ENCODE peak calls at places on chromosomes 6 and 20, in four cellular contexts. Q is Peyer's patch, I is tibial artery, M is A673. J is an unnamed sample.
A peak's percentile ranks its signal among the peaks of the same experiment; 100 is the strongest.

GRCh38 chr6:111606620-111607115 is 990 bp upstream of the TRAF3IP2 start:
- DNase-seq in Q (no peak), I (no peak), M (no peak), J (no peak)

GRCh38 chr20:32227744-32228688 is 20.3 kb downstream of the POFUT1 start:
- DNase-seq in Q (peak; percentile 78), I (no peak), M (no peak), J (no peak)

GRCh38 chr20:34058831-34059230 is 53.2 kb downstream of the EIF2S2 start:
- DNase-seq in Q (no peak), I (no peak), M (peak; percentile 39), J (no peak)

GRCh38 chr20:41316602-41317535 is 662 bp downstream of the ZHX3 start:
- DNase-seq in Q (peak; percentile 85), I (peak; percentile 86), M (peak; percentile 65), J (peak; percentile 87)

GRCh38 chr6:49541210-49541724 is 9.2 kb upstream of the C6orf141 start:
- DNase-seq in Q (no peak), I (no peak), M (peak; percentile 98), J (no peak)

GRCh38 chr6:26554669-26555504 is 16.7 kb downstream of the HMGN4 start:
- DNase-seq in Q (no peak), I (no peak), M (peak; percentile 86), J (no peak)

GRCh38 chr6:138537090-138537489 is 37.8 kb upstream of the NHSL1 start:
- DNase-seq in Q (no peak), I (no peak), M (no peak), J (no peak)

GRCh38 chr6:4776967-4777925 is 1.0 kb downstream of the CDYL start:
- DNase-seq in Q (no peak), I (no peak), M (peak; percentile 35), J (no peak)

GRCh38 chr6:116557863-116558262 is 4.3 kb downstream of the CALHM4 start:
- DNase-seq in Q (no peak), I (no peak), M (peak; percentile 90), J (no peak)

GRCh38 chr6:33632603-33633039 is 11.5 kb downstream of the ITPR3 start:
- DNase-seq in Q (peak; percentile 83), I (no peak), M (peak; percentile 71), J (peak; percentile 81)

GRCh38 chr6:128826606-128827005 is 56.3 kb upstream of the LAMA2 start:
- DNase-seq in Q (no peak), I (no peak), M (no peak), J (no peak)

GRCh38 chr6:160035241-160035640 is 66.4 kb downstream of the IGF2R start:
- DNase-seq in Q (no peak), I (no peak), M (no peak), J (no peak)
- H3K27ac ChIP-seq in Q (no peak overlapping the region), I (no peak overlapping the region), M (no peak overlapping the region), J (no peak overlapping the region)

DNA sequence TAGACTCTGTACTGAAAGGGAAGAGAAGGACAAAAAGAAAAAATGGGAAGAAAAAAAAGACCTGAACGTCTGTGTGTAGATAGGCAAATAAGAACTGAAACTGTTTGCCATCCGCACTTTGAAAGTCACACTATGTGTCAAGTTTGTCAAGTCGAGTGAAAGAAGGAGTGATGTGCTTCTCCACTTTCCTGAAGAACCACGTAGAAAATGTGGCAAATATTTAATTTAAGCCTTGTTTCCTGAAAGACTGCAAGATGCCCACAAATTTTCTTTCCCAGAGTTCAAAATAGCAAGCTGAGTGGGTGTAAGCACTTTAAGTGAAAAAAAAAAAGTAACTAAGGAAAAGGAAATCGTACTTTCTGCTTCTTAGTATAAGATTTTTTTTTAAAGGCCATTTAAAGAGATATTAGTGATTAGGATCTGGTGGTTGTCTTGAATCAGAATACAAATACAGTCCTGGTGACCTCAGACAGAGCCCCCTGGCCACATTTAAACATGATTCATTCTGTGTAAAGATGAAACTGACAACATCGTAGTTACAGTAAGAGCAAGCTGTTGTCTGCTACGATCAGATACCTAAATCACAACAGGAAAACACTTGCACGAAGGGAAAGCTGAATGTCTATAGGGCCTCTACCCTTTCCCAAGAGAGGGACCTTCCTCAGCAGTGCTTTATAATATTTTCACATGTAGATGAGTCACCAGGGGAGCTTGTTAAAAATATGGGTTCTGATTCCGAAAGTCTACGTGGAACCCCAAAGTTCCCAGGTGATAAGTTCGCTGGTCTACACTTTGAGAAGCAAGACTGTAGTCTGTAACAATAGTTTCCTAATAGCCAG is 102.3 kb downstream of the HIVEP2 start:
- DNase-seq in Q (no peak), I (no peak), M (no peak), J (no peak)
- H3K27ac ChIP-seq in Q (peak overlapping the region; percentile 40), I (peak overlapping the region; percentile 34), M (no peak overlapping the region), J (no peak overlapping the region)

DNA sequence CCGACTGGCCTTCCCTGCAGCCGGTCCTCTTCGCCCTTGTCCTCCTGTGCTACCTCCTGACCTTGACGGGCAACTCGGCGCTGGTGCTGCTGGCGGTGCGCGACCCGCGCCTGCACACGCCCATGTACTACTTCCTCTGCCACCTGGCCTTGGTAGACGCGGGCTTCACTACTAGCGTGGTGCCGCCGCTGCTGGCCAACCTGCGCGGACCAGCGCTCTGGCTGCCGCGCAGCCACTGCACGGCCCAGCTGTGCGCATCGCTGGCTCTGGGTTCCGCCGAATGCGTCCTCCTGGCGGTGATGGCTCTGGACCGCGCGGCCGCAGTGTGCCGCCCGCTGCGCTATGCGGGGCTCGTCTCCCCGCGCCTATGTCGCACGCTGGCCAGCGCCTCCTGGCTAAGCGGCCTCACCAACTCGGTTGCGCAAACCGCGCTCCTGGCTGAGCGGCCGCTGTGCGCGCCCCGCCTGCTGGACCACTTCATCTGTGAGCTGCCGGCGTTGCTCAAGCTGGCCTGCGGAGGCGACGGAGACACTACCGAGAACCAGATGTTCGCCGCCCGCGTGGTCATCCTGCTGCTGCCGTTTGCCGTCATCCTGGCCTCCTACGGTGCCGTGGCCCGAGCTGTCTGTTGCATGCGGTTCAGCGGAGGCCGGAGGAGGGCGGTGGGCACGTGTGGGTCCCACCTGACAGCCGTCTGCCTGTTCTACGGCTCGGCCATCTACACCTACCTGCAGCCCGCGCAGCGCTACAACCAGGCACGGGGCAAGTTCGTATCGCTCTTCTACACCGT is 6.1 kb downstream of the UBD start:
- DNase-seq in Q (no peak), I (peak; percentile 57), M (peak; percentile 23), J (peak; percentile 89)
- H3K27ac ChIP-seq in Q (no peak overlapping the region), I (no peak overlapping the region), M (no peak overlapping the region), J (no peak overlapping the region)

DNA sequence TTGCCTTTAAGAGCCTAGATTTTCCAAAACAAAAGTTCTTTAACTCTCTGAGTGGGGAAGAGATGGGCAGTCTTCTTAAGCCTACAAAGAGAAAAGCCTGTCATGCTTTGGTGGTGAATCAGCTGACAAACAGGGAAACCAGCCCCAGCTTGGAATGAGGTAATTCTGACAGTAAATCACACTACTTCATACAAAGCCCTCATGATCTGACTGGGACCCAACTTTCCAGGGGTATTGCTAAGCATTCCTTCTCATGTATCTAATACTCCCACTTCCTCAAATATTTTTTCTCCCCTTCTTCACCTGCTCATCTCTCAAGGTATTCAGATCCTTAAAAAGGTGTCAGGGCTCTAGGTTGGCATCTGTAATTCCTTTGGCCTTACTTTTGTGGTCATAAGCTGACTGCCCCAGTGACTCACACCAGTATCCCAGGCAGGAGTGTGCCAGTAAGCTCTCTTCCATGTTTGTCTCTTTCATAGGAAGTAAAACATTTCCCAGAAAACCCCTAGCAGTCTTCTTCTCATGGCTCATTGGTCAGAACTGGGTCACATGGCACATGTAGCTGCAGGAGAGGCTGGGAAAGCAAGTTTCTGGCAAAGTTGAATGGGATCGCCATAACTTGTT is 15.0 kb upstream of the TBC1D22B start:
- DNase-seq in Q (no peak), I (peak; percentile 43), M (peak; percentile 62), J (peak; percentile 78)
- H3K27ac ChIP-seq in Q (peak overlapping the region; percentile 68), I (peak overlapping the region; percentile 82), M (no peak overlapping the region), J (peak overlapping the region; percentile 100)